ENCODE peak calls at places on chromosomes 2 and 18, in nine cellular contexts. T is HFFc6; L is GM04504; D is stimulated activated naive B cell treated with anti-CD40 and anti-IgM and Interleukin-4, amounts not matched to agents 10 μg/mL and 1 μg/mL and 100 μg/mL, for 72 hours; K is GM19239; E is neural progenitor cell; S is NCI-H510A treated with DMSO at 0.1 percent for 48 hours; R is NCI-H748 treated with DMSO at 0.1 percent for 48 hours; Z is RWPE1. A is an unnamed sample.

GRCh38 chr2:101983928-101984327 is 7.8 kb upstream of the IL1R2 start:
- DNase-seq in T (no peak), D (no peak), E (peak; percentile 14), R (no peak), Z (no peak), K (no peak), S (no peak), L (no peak), A (peak; percentile 18)

GRCh38 chr2:148540022-148540421 is 104.5 kb upstream of the EPC2 start:
- DNase-seq in K (no peak), R (no peak), Z (no peak), D (no peak), L (no peak), E (no peak), S (no peak), T (no peak), A (no peak)

GRCh38 chr2:191740776-191741175 is 62.8 kb downstream of the NABP1 start:
- DNase-seq in D (no peak), E (no peak), L (no peak), K (no peak), Z (no peak), S (no peak), R (no peak), T (no peak), A (no peak)

GRCh38 chr2:203626952-203627681 is 79.3 kb upstream of the CD28 start:
- DNase-seq in T (peak; percentile 79), L (peak; percentile 51), Z (no peak), S (no peak), K (no peak), D (no peak), E (no peak), R (no peak), A (no peak)

GRCh38 chr2:10035633-10036032 is 7.7 kb upstream of the KLF11 start:
- DNase-seq in L (no peak), R (no peak), E (no peak), K (no peak), S (no peak), Z (no peak), D (no peak), T (no peak), A (no peak)

GRCh38 chr18:53944721-53945120 is 279.7 kb downstream of the MBD2 start:
- DNase-seq in R (no peak), E (peak; percentile 18), L (no peak), K (no peak), Z (no peak), T (no peak), D (no peak), S (no peak), A (no peak)

GRCh38 chr2:72917138-72917874 is at the start of gene EMX1:
- DNase-seq in R (no peak), K (peak; percentile 87), T (no peak), D (peak; percentile 62), E (peak; percentile 92), S (peak; percentile 71), L (no peak), Z (peak; percentile 74), A (peak; percentile 68)

GRCh38 chr18:3117493-3118192 is 102.1 kb downstream of the MYOM1 start:
- DNase-seq in T (no peak), R (no peak), D (no peak), K (no peak), S (no peak), L (no peak), E (no peak), Z (peak; percentile 40), A (peak; percentile 14)

GRCh38 chr2:129936334-129936934 is 43.0 kb upstream of the RAB6C start:
- DNase-seq in E (peak; percentile 75), R (peak; percentile 0), S (no peak), L (no peak), D (peak; percentile 35), K (no peak), Z (peak; percentile 39), T (peak; percentile 7), A (peak; percentile 50)

GRCh38 chr2:235843591-235844395 is 324.4 kb downstream of the GBX2 start:
- DNase-seq in D (no peak), S (no peak), R (no peak), L (no peak), Z (no peak), E (peak; percentile 49), K (no peak), T (no peak), A (no peak)

GRCh38 chr2:42568431-42569115 is at the start of gene MTA3:
- DNase-seq in K (no peak), E (peak; percentile 86), D (peak; percentile 35), T (peak; percentile 3), Z (peak; percentile 33), L (no peak), S (peak; percentile 67), R (no peak), A (no peak)

GRCh38 chr18:26663001-26663400 is 114.6 kb upstream of the KCTD1 start:
- DNase-seq in D (no peak), E (no peak), T (no peak), S (no peak), Z (no peak), K (no peak), R (no peak), L (no peak), A (no peak)

GRCh38 chr18:1383465-1383864 is 478.8 kb downstream of the ADCYAP1 start:
- DNase-seq in T (no peak), L (no peak), E (no peak), S (no peak), R (no peak), D (no peak), Z (no peak), K (no peak), A (no peak)

GRCh38 chr2:71510196-71510807 is 56.9 kb downstream of the DYSF start:
- DNase-seq in Z (peak; percentile 83), R (peak; percentile 30), S (peak; percentile 67), D (peak; percentile 55), K (peak; percentile 80), E (peak; percentile 83), L (peak; percentile 14), T (peak; percentile 27), A (peak; percentile 20)

GRCh38 chr2:44038277-44038676 is 42.5 kb upstream of the LRPPRC start:
- DNase-seq in D (no peak), E (peak; percentile 70), S (no peak), L (no peak), Z (no peak), K (no peak), R (no peak), T (no peak), A (no peak)

GRCh38 chr2:58798787-58799186 is 557.7 kb upstream of the FANCL start:
- DNase-seq in D (no peak), K (no peak), L (no peak), T (no peak), R (no peak), Z (no peak), E (no peak), S (no peak), A (no peak)

GRCh38 chr18:36805105-36805504 is 23.7 kb downstream of the TPGS2 start:
- DNase-seq in Z (no peak), K (no peak), S (no peak), E (no peak), R (no peak), L (no peak), T (no peak), D (no peak), A (no peak)

GRCh38 chr2:15727396-15728246 is 136.0 kb downstream of the DDX1 start:
- DNase-seq in D (no peak), L (no peak), K (no peak), S (no peak), R (no peak), E (no peak), Z (no peak), T (no peak), A (no peak)

GRCh38 chr2:134206573-134206972 is 47.3 kb upstream of the MGAT5 start:
- DNase-seq in R (no peak), Z (no peak), L (peak; percentile 29), E (no peak), D (no peak), T (peak; percentile 82), K (no peak), S (no peak), A (no peak)

GRCh38 chr2:63827749-63828148 is 13.9 kb upstream of the UGP2 start:
- DNase-seq in K (no peak), L (peak; percentile 70), R (no peak), E (no peak), T (peak; percentile 85), D (no peak), Z (peak; percentile 11), S (no peak), A (no peak)

GRCh38 chr2:215171151-215171550 is 32.7 kb upstream of the ABCA12 start:
- DNase-seq in R (no peak), T (no peak), Z (peak; percentile 66), L (peak; percentile 2), S (no peak), E (no peak), K (no peak), D (no peak), A (no peak)

GRCh38 chr2:3535794-3536681 is 16.7 kb upstream of the ADI1 start:
- DNase-seq in R (no peak), K (no peak), E (no peak), L (peak; percentile 78), Z (peak; percentile 67), S (no peak), T (peak; percentile 97), D (no peak), A (no peak)

GRCh38 chr2:44010266-44010665 is 14.5 kb upstream of the LRPPRC start:
- DNase-seq in R (no peak), L (no peak), Z (no peak), S (no peak), E (no peak), K (no peak), T (no peak), D (no peak), A (no peak)

GRCh38 chr2:205637779-205638503 is 44.4 kb upstream of the NRP2 start:
- DNase-seq in S (no peak), L (no peak), K (no peak), Z (no peak), T (no peak), E (no peak), R (no peak), D (no peak), A (no peak)

GRCh38 chr2:861655-862355 is 88.8 kb upstream of the SNTG2 start:
- DNase-seq in S (no peak), D (no peak), R (no peak), Z (no peak), E (no peak), T (no peak), K (no peak), L (no peak), A (no peak)

GRCh38 chr18:67301592-67301991 is 214.9 kb downstream of the DSEL start:
- DNase-seq in E (no peak), S (no peak), R (no peak), L (no peak), K (no peak), D (no peak), T (no peak), Z (no peak), A (no peak)

GRCh38 chr2:229974271-229974670 is 52.0 kb downstream of the FBXO36 start:
- DNase-seq in Z (no peak), T (peak; percentile 65), R (no peak), K (no peak), S (no peak), L (peak; percentile 34), E (no peak), D (no peak), A (no peak)

GRCh38 chr18:48163184-48164095 is 233.0 kb upstream of the SMAD2 start:
- DNase-seq in S (no peak), T (no peak), L (no peak), D (no peak), K (no peak), E (no peak), Z (no peak), R (no peak), A (no peak)

GRCh38 chr2:68993660-68994059 is 19.2 kb downstream of the GKN1 start:
- DNase-seq in T (no peak), R (peak; percentile 18), L (no peak), E (peak; percentile 10), K (no peak), S (no peak), Z (no peak), D (no peak), A (no peak)

GRCh38 chr2:27489498-27490397 is at the start of gene IFT172:
- DNase-seq in Z (peak; percentile 97), K (peak; percentile 93), T (peak; percentile 96), R (peak; percentile 99), E (peak; percentile 100), D (peak; percentile 98), S (peak; percentile 99), L (peak; percentile 93), A (peak; percentile 100)

GRCh38 chr2:156309106-156309505 is 23.4 kb downstream of the NR4A2 start:
- DNase-seq in D (no peak), R (no peak), S (no peak), L (no peak), E (no peak), T (no peak), K (no peak), Z (no peak), A (no peak)